ENCODE peak calls at places on chromosomes 3 and 15, in seven cellular contexts. One of them, this sample, is unnamed.

GRCh38 chr3:66812126-66812525 is 186.0 kb upstream of the KBTBD8 start:
- DNase-seq in fibroblast of pulmonary artery: peak; percentile 50
- DNase-seq in heart right ventricle: no peak
- DNase-seq in cardiac fibroblast: peak; percentile 29
- DNase-seq in endodermal cell: no peak
- DNase-seq in kidney: no peak
- DNase-seq in Peyer's patch: no peak
- DNase-seq in this sample: no peak

GRCh38 chr3:94036909-94037507 is 8.6 kb upstream of the STX19 start:
- DNase-seq in kidney: no peak
- DNase-seq in cardiac fibroblast: peak; percentile 49
- DNase-seq in heart right ventricle: no peak
- DNase-seq in Peyer's patch: no peak
- DNase-seq in fibroblast of pulmonary artery: peak; percentile 60
- DNase-seq in endodermal cell: no peak
- DNase-seq in this sample: no peak

GRCh38 chr3:52704611-52705437 is 767 bp downstream of the GLT8D1 start:
- DNase-seq in heart right ventricle: no peak
- DNase-seq in endodermal cell: peak; percentile 51
- DNase-seq in kidney: no peak
- DNase-seq in Peyer's patch: peak; percentile 51
- DNase-seq in fibroblast of pulmonary artery: peak; percentile 25
- DNase-seq in cardiac fibroblast: peak; percentile 26
- DNase-seq in this sample: no peak

GRCh38 chr3:70471464-70472342 is 159.3 kb upstream of the MDFIC2 start:
- DNase-seq in heart right ventricle: no peak
- DNase-seq in Peyer's patch: no peak
- DNase-seq in fibroblast of pulmonary artery: no peak
- DNase-seq in cardiac fibroblast: no peak
- DNase-seq in endodermal cell: no peak
- DNase-seq in kidney: no peak
- DNase-seq in this sample: no peak

GRCh38 chr3:53890726-53891499 is 746 bp downstream of the SELENOK start:
- DNase-seq in Peyer's patch: peak; percentile 82
- DNase-seq in fibroblast of pulmonary artery: peak; percentile 47
- DNase-seq in heart right ventricle: no peak
- DNase-seq in endodermal cell: peak; percentile 65
- DNase-seq in kidney: no peak
- DNase-seq in cardiac fibroblast: peak; percentile 41
- DNase-seq in this sample: no peak

GRCh38 chr3:52829482-52829881 is 990 bp downstream of the ITIH4 start:
- DNase-seq in fibroblast of pulmonary artery: no peak
- DNase-seq in heart right ventricle: no peak
- DNase-seq in endodermal cell: no peak
- DNase-seq in kidney: no peak
- DNase-seq in cardiac fibroblast: no peak
- DNase-seq in Peyer's patch: no peak
- DNase-seq in this sample: no peak

GRCh38 chr3:46737320-46737719 is 19.7 kb upstream of the PRSS50 start:
- DNase-seq in Peyer's patch: no peak
- DNase-seq in endodermal cell: no peak
- DNase-seq in fibroblast of pulmonary artery: no peak
- DNase-seq in cardiac fibroblast: no peak
- DNase-seq in kidney: no peak
- DNase-seq in heart right ventricle: no peak
- DNase-seq in this sample: no peak

GRCh38 chr15:90666135-90666909 is 50.8 kb upstream of the BLM start:
- DNase-seq in kidney: peak; percentile 25
- DNase-seq in heart right ventricle: no peak
- DNase-seq in fibroblast of pulmonary artery: no peak
- DNase-seq in cardiac fibroblast: no peak
- DNase-seq in endodermal cell: no peak
- DNase-seq in Peyer's patch: no peak
- DNase-seq in this sample: no peak

GRCh38 chr15:60070838-60071493 is 66.9 kb downstream of the FOXB1 start:
- DNase-seq in Peyer's patch: no peak
- DNase-seq in cardiac fibroblast: peak; percentile 74
- DNase-seq in fibroblast of pulmonary artery: peak; percentile 83
- DNase-seq in endodermal cell: no peak
- DNase-seq in heart right ventricle: no peak
- DNase-seq in kidney: no peak
- DNase-seq in this sample: no peak

GRCh38 chr3:86890997-86891396 is 100.0 kb downstream of the VGLL3 start:
- DNase-seq in heart right ventricle: no peak
- DNase-seq in cardiac fibroblast: no peak
- DNase-seq in Peyer's patch: no peak
- DNase-seq in endodermal cell: no peak
- DNase-seq in kidney: no peak
- DNase-seq in fibroblast of pulmonary artery: no peak
- DNase-seq in this sample: no peak

GRCh38 chr3:151568095-151568685 is 107.3 kb upstream of the IGSF10 start:
- DNase-seq in endodermal cell: no peak
- DNase-seq in heart right ventricle: no peak
- DNase-seq in Peyer's patch: no peak
- DNase-seq in kidney: no peak
- DNase-seq in fibroblast of pulmonary artery: no peak
- DNase-seq in cardiac fibroblast: peak; percentile 21
- DNase-seq in this sample: no peak

GRCh38 chr3:162538466-162538865 is 1041.9 kb downstream of the OTOL1 start:
- DNase-seq in cardiac fibroblast: no peak
- DNase-seq in Peyer's patch: no peak
- DNase-seq in endodermal cell: no peak
- DNase-seq in kidney: no peak
- DNase-seq in fibroblast of pulmonary artery: no peak
- DNase-seq in heart right ventricle: no peak
- DNase-seq in this sample: no peak

GRCh38 chr3:162540421-162540820 is 1043.8 kb downstream of the OTOL1 start:
- DNase-seq in kidney: no peak
- DNase-seq in fibroblast of pulmonary artery: no peak
- DNase-seq in endodermal cell: no peak
- DNase-seq in heart right ventricle: no peak
- DNase-seq in cardiac fibroblast: no peak
- DNase-seq in Peyer's patch: no peak
- DNase-seq in this sample: no peak

GRCh38 chr3:162538906-162539305 is 1042.3 kb downstream of the OTOL1 start:
- DNase-seq in kidney: no peak
- DNase-seq in cardiac fibroblast: peak; percentile 34
- DNase-seq in endodermal cell: no peak
- DNase-seq in heart right ventricle: no peak
- DNase-seq in fibroblast of pulmonary artery: no peak
- DNase-seq in Peyer's patch: no peak
- DNase-seq in this sample: no peak

GRCh38 chr3:162534431-162534830 is 1037.8 kb downstream of the OTOL1 start:
- DNase-seq in fibroblast of pulmonary artery: no peak
- DNase-seq in kidney: no peak
- DNase-seq in heart right ventricle: no peak
- DNase-seq in endodermal cell: no peak
- DNase-seq in cardiac fibroblast: no peak
- DNase-seq in Peyer's patch: no peak
- DNase-seq in this sample: no peak
- TF ChIP-seq CTCF in fibroblast of pulmonary artery: no peak
- TF ChIP-seq CTCF in kidney: no peak
- TF ChIP-seq CTCF in heart right ventricle: no peak
- TF ChIP-seq CTCF in endodermal cell: no peak
- TF ChIP-seq CTCF in cardiac fibroblast: no peak
- TF ChIP-seq CTCF in Peyer's patch: no peak
- TF ChIP-seq CTCF in this sample: no peak

DNA sequence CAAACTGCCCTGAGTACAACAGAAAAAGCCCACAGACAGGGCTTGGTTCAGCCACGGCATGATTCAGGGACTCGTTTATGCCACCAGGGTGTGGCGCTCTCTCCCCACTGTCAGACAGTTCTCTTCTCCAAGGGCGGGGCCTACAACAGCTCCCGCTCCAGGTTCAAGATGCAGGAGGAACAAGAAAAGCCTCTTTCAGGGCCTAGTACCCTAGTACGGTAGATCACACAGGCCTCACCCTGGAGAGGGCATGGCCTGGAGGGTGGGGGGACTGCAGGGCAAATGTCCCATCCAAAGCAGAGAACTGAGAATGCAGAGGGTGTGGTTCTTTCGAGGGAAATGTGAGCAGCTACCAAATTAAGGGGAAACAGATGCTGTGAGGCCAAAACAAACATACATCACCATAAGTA is 12.0 kb downstream of the MESD start:
- DNase-seq in cardiac fibroblast: peak; percentile 59
- DNase-seq in kidney: no peak
- DNase-seq in fibroblast of pulmonary artery: peak; percentile 56
- DNase-seq in endodermal cell: peak; percentile 93
- DNase-seq in Peyer's patch: peak; percentile 80
- DNase-seq in heart right ventricle: peak; percentile 56
- DNase-seq in this sample: no peak
- TF ChIP-seq CTCF in cardiac fibroblast: peak; percentile 59
- TF ChIP-seq CTCF in kidney: peak; percentile 30
- TF ChIP-seq CTCF in fibroblast of pulmonary artery: peak; percentile 59
- TF ChIP-seq CTCF in endodermal cell: peak; percentile 86
- TF ChIP-seq CTCF in Peyer's patch: peak; percentile 60
- TF ChIP-seq CTCF in heart right ventricle: peak; percentile 69
- TF ChIP-seq CTCF in this sample: peak; percentile 85

DNA sequence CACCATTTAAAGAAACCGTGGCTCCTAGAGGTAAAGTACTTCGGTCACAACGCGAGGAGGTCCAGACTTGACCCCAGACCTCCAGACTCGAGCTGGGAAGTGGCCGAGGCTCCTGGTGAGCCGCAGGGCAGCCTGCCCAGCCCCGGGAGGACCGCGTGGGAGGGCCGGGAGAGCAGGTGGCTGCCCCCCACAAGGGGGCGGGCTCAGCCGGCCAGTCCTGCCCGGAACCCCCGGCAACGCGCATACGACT is at the start of gene SLC27A2:
- DNase-seq in kidney: no peak
- DNase-seq in endodermal cell: no peak
- DNase-seq in heart right ventricle: no peak
- DNase-seq in Peyer's patch: no peak
- DNase-seq in cardiac fibroblast: peak; percentile 2
- DNase-seq in fibroblast of pulmonary artery: peak; percentile 4
- DNase-seq in this sample: no peak
- TF ChIP-seq CTCF in kidney: peak; percentile 35
- TF ChIP-seq CTCF in endodermal cell: peak; percentile 75
- TF ChIP-seq CTCF in heart right ventricle: peak; percentile 38
- TF ChIP-seq CTCF in Peyer's patch: peak; percentile 55
- TF ChIP-seq CTCF in cardiac fibroblast: no peak
- TF ChIP-seq CTCF in fibroblast of pulmonary artery: no peak
- TF ChIP-seq CTCF in this sample: peak; percentile 66

DNA sequence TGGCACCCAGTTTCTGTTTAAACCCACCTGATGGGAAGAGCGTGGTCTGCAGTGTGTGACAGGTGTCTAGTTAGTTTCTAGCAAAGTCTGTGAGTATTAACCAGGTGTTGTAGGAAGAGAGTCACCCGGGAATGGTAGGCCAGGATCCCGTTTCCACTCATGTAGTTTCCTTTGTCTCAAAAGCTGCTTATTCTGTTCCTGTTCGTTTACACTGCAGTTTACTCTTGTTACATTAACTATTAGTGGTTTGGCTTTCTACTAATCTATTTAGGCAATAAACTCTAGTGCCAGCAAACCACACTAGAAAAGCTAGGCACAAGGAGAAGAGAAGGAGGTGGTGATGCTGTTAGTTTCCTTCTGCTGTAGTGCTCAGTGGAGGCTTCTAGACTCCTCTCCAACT is 32.7 kb downstream of the WDR76 start:
- DNase-seq in Peyer's patch: no peak
- DNase-seq in heart right ventricle: no peak
- DNase-seq in endodermal cell: no peak
- DNase-seq in kidney: no peak
- DNase-seq in fibroblast of pulmonary artery: no peak
- DNase-seq in cardiac fibroblast: no peak
- DNase-seq in this sample: no peak
- TF ChIP-seq CTCF in Peyer's patch: no peak
- TF ChIP-seq CTCF in heart right ventricle: no peak
- TF ChIP-seq CTCF in endodermal cell: no peak
- TF ChIP-seq CTCF in kidney: no peak
- TF ChIP-seq CTCF in fibroblast of pulmonary artery: no peak
- TF ChIP-seq CTCF in cardiac fibroblast: no peak
- TF ChIP-seq CTCF in this sample: no peak

GRCh38 chr3:38332202-38332601 is 14.4 kb upstream of the XYLB start:
- DNase-seq in kidney: no peak
- DNase-seq in fibroblast of pulmonary artery: no peak
- DNase-seq in cardiac fibroblast: no peak
- DNase-seq in heart right ventricle: no peak
- DNase-seq in endodermal cell: no peak
- DNase-seq in Peyer's patch: no peak
- DNase-seq in this sample: no peak
- TF ChIP-seq CTCF in kidney: no peak
- TF ChIP-seq CTCF in fibroblast of pulmonary artery: no peak
- TF ChIP-seq CTCF in cardiac fibroblast: no peak
- TF ChIP-seq CTCF in heart right ventricle: no peak
- TF ChIP-seq CTCF in endodermal cell: no peak
- TF ChIP-seq CTCF in Peyer's patch: no peak
- TF ChIP-seq CTCF in this sample: no peak